ENCODE peak calls at places on chromosomes 1 and 21, in nine cellular contexts. U, I, H, G, S, Q, N, B and Y are unnamed samples.

GRCh38 chr1:230867903-230868735 is at the start of gene C1orf198:
- DNase-seq in H (no peak), N (peak; percentile 81), U (no peak), S (no peak), B (peak; percentile 32), I (peak; percentile 97), G (no peak), Q (peak; percentile 78), Y (peak; percentile 93)

GRCh38 chr1:1371354-1371740 is 3.7 kb downstream of the AURKAIP1 start:
- DNase-seq in U (no peak), N (no peak), H (no peak), G (no peak), S (no peak), B (no peak), Q (no peak), I (no peak), Y (no peak)

GRCh38 chr1:8169364-8170058 is 143.4 kb upstream of the ERRFI1 start:
- DNase-seq in B (peak; percentile 93), U (peak; percentile 59), S (no peak), Q (peak; percentile 55), G (no peak), H (no peak), N (peak; percentile 67), I (no peak), Y (no peak)

GRCh38 chr1:103171041-103171590 is 62.8 kb upstream of the COL11A1 start:
- DNase-seq in B (no peak), U (no peak), S (no peak), G (no peak), H (no peak), Q (no peak), I (no peak), N (no peak), Y (no peak)

GRCh38 chr1:38138498-38139233 is 92.1 kb upstream of the POU3F1 start:
- DNase-seq in B (peak; percentile 35), N (peak; percentile 57), U (no peak), H (no peak), Q (peak; percentile 82), G (peak; percentile 43), I (no peak), S (no peak), Y (no peak)

GRCh38 chr1:212606734-212607205 is 1.8 kb upstream of the ATF3 start:
- DNase-seq in G (no peak), I (peak; percentile 56), H (peak; percentile 88), U (no peak), Q (peak; percentile 89), N (peak; percentile 91), B (no peak), S (no peak), Y (peak; percentile 83)

GRCh38 chr1:84298688-84299535 is 2.6 kb upstream of the SAMD13 start:
- DNase-seq in G (no peak), B (no peak), Q (peak; percentile 31), N (peak; percentile 49), S (no peak), U (no peak), H (peak; percentile 82), I (peak; percentile 41), Y (peak; percentile 85)

GRCh38 chr1:78591971-78592370 is 28.3 kb upstream of the IFI44L start:
- DNase-seq in H (no peak), N (no peak), G (no peak), U (no peak), Q (no peak), B (no peak), I (no peak), S (no peak), Y (no peak)

GRCh38 chr1:10629091-10629815 is 154.5 kb downstream of the PEX14 start:
- DNase-seq in B (no peak), S (no peak), Q (no peak), H (no peak), G (no peak), N (no peak), U (no peak), I (no peak), Y (peak; percentile 61)

GRCh38 chr1:100704473-100704872 is 15.1 kb upstream of the VCAM1 start:
- DNase-seq in U (no peak), H (no peak), N (no peak), S (no peak), I (no peak), B (no peak), Q (no peak), G (no peak), Y (no peak)

GRCh38 chr1:221708987-221709386 is 32.9 kb downstream of the DUSP10 start:
- DNase-seq in U (no peak), B (peak; percentile 85), N (peak; percentile 28), H (no peak), G (no peak), Q (no peak), S (no peak), I (no peak), Y (no peak)

GRCh38 chr1:32748348-32748747 is 45.8 kb upstream of the SYNC start:
- DNase-seq in Q (no peak), B (no peak), H (no peak), I (no peak), U (no peak), S (no peak), N (no peak), G (no peak), Y (no peak)

GRCh38 chr1:46084553-46085448 is 47.6 kb downstream of the PIK3R3 start:
- DNase-seq in Q (no peak), G (no peak), H (no peak), I (no peak), N (no peak), B (no peak), U (no peak), S (no peak), Y (no peak)

GRCh38 chr1:22415489-22415888 is 36.2 kb upstream of the ZBTB40 start:
- DNase-seq in B (no peak), H (no peak), Q (no peak), S (no peak), U (no peak), I (no peak), N (no peak), G (no peak), Y (no peak)

GRCh38 chr1:113266788-113267187 is 123.5 kb upstream of the MAGI3 start:
- DNase-seq in H (no peak), U (no peak), B (no peak), I (no peak), N (no peak), G (no peak), S (no peak), Q (no peak), Y (no peak)

GRCh38 chr1:203278885-203279406 is 26.4 kb upstream of the BTG2 start:
- DNase-seq in Q (no peak), N (no peak), U (no peak), G (no peak), I (no peak), S (no peak), H (no peak), B (no peak), Y (no peak)
- TF ChIP-seq POLR2AphosphoS5 in Q (no peak), N (no peak), U (no peak), G (no peak), I (no peak), S (no peak), H (no peak), B (no peak), Y (no peak)

GRCh38 chr1:3318329-3318728 is 136.1 kb upstream of the ARHGEF16 start:
- DNase-seq in I (no peak), Q (no peak), G (no peak), N (no peak), B (no peak), U (no peak), H (no peak), S (no peak), Y (no peak)

GRCh38 chr1:3321559-3322439 is 132.7 kb upstream of the ARHGEF16 start:
- DNase-seq in Q (no peak), U (no peak), G (no peak), B (no peak), I (no peak), H (no peak), S (no peak), N (no peak), Y (no peak)

GRCh38 chr1:3320246-3321152 is 134.0 kb upstream of the ARHGEF16 start:
- DNase-seq in G (peak; percentile 34), U (no peak), S (no peak), N (peak; percentile 33), I (no peak), Q (peak; percentile 69), H (no peak), B (peak; percentile 99), Y (no peak)

GRCh38 chr1:3317456-3317855 is 137.0 kb upstream of the ARHGEF16 start:
- DNase-seq in S (no peak), I (no peak), N (no peak), U (no peak), B (no peak), H (no peak), G (no peak), Q (no peak), Y (no peak)

GRCh38 chr1:3319874-3320245 is 134.6 kb upstream of the ARHGEF16 start:
- DNase-seq in I (peak; percentile 85), Q (peak; percentile 75), N (peak; percentile 72), G (peak; percentile 85), U (no peak), B (peak; percentile 89), H (no peak), S (no peak), Y (no peak)
- TF ChIP-seq CTCF in I (peak; percentile 68), Q (peak; percentile 49), N (peak; percentile 87), G (peak; percentile 87), U (peak; percentile 36), B (peak; percentile 87), H (peak; percentile 40), S (peak; percentile 61), Y (peak; percentile 34)

GRCh38 chr21:32278518-32279376 is at the start of gene MIS18A:
- DNase-seq in B (peak; percentile 89), I (peak; percentile 99), G (peak; percentile 85), N (peak; percentile 97), S (peak; percentile 98), U (peak; percentile 73), Q (peak; percentile 98), H (peak; percentile 97), Y (peak; percentile 98)
- TF ChIP-seq POLR2A in B (peak; percentile 89), I (peak; percentile 96), G (peak; percentile 88), N (peak; percentile 43), S (no peak), U (peak; percentile 89), Q (no peak), H (no peak), Y (no peak)

GRCh38 chr21:45351061-45351460 is 53.9 kb upstream of the COL18A1 start:
- DNase-seq in N (no peak), S (no peak), H (peak; percentile 80), B (no peak), U (no peak), I (no peak), Q (no peak), G (no peak), Y (no peak)

GRCh38 chr21:45350206-45350854 is 54.6 kb upstream of the COL18A1 start:
- DNase-seq in U (no peak), I (no peak), N (no peak), H (no peak), G (no peak), S (no peak), B (no peak), Q (no peak), Y (no peak)

GRCh38 chr21:45347048-45347711 is 57.8 kb upstream of the COL18A1 start:
- DNase-seq in G (no peak), H (peak; percentile 82), B (no peak), N (no peak), I (no peak), Q (no peak), U (no peak), S (no peak), Y (no peak)

GRCh38 chr21:45348591-45349327 is 56.2 kb upstream of the COL18A1 start:
- DNase-seq in H (no peak), Q (no peak), G (no peak), U (no peak), N (no peak), S (no peak), I (no peak), B (no peak), Y (no peak)

GRCh38 chr21:45347712-45348477 is 57.1 kb upstream of the COL18A1 start:
- DNase-seq in S (no peak), H (peak; percentile 78), G (no peak), I (no peak), Q (no peak), U (no peak), N (no peak), B (no peak), Y (peak; percentile 87)
- TF ChIP-seq POLR2AphosphoS5 in S (no peak), H (no peak), G (no peak), I (no peak), Q (no peak), U (no peak), N (no peak), B (no peak), Y (peak; percentile 88)